ENCODE peak calls at places on chromosome 19, in ten cellular contexts. T is NCI-H1417; J is cardiac muscle cell; Z is AG08395; S is anterior cingulate cortex; E is activated CD4-positive, alpha-beta T cell treated with anti-CD3 and anti-CD28 coated beads, Interleukin-2, amount 50 U/mL, for 1 hour; C is fibroblast of pulmonary artery; N is stimulated activated CD4-positive, alpha-beta T cell treated with anti-CD3 and anti-CD28 coated beads, Interleukin-2, amount 100 ng/mL, for 48 hours; D is KBM-7; X is heart right ventricle. U is an unnamed sample.

GRCh38 chr19:17184381-17184841 is 30.7 kb upstream of the USE1 start:
- DNase-seq in T (no peak), J (no peak), Z (no peak), S (no peak), E (peak; percentile 40), C (no peak), N (no peak), D (peak; percentile 7), X (no peak), U (peak; percentile 48)

GRCh38 chr19:57053401-57053800 is 66.4 kb upstream of the USP29 start:
- DNase-seq in T (no peak), J (no peak), Z (no peak), S (no peak), E (no peak), C (no peak), N (no peak), D (no peak), X (no peak), U (no peak)

GRCh38 chr19:44050740-44051653 is 839 bp upstream of the ZNF223 start:
- DNase-seq in T (peak; percentile 49), J (peak; percentile 6), Z (no peak), S (no peak), E (peak; percentile 10), C (peak; percentile 8), N (no peak), D (no peak), X (no peak), U (no peak)

GRCh38 chr19:45677351-45678230 is 9.6 kb downstream of the GIPR start:
- DNase-seq in T (peak; percentile 97), J (peak; percentile 93), Z (peak; percentile 48), S (peak; percentile 73), E (peak; percentile 84), C (peak; percentile 90), N (peak; percentile 67), D (no peak), X (peak; percentile 54), U (peak; percentile 69)

GRCh38 chr19:4186087-4186993 is 3.9 kb downstream of the ANKRD24 start:
- DNase-seq in T (peak; percentile 71), J (peak; percentile 79), Z (peak; percentile 84), S (peak; percentile 32), E (peak; percentile 76), C (peak; percentile 76), N (peak; percentile 91), D (peak; percentile 87), X (peak; percentile 65), U (peak; percentile 84)

GRCh38 chr19:17339088-17339741 is 1.9 kb downstream of the GTPBP3 start:
- DNase-seq in T (no peak), J (no peak), Z (no peak), S (no peak), E (peak; percentile 31), C (no peak), N (peak; percentile 61), D (no peak), X (no peak), U (no peak)

GRCh38 chr19:17716309-17716929 is 2.9 kb upstream of the MAP1S start:
- DNase-seq in T (no peak), J (no peak), Z (no peak), S (no peak), E (no peak), C (no peak), N (no peak), D (no peak), X (no peak), U (peak; percentile 22)

GRCh38 chr19:38043649-38044144 is 136.7 kb downstream of the SIPA1L3 start:
- DNase-seq in T (no peak), J (no peak), Z (no peak), S (no peak), E (no peak), C (no peak), N (no peak), D (no peak), X (no peak), U (no peak)

GRCh38 chr19:18814063-18814462 is 17.7 kb upstream of the UPF1 start:
- DNase-seq in T (no peak), J (peak; percentile 69), Z (peak; percentile 48), S (no peak), E (no peak), C (peak; percentile 54), N (no peak), D (no peak), X (no peak), U (no peak)

GRCh38 chr19:19475845-19476828 is 39.2 kb downstream of the TSSK6 start:
- DNase-seq in T (no peak), J (peak; percentile 42), Z (peak; percentile 38), S (no peak), E (no peak), C (peak; percentile 53), N (no peak), D (no peak), X (no peak), U (peak; percentile 20)